ENCODE peak calls at places on chromosomes 3 and 15, in seven cellular contexts. N, V, Z, Y, W, I and R are unnamed samples.

GRCh38 chr3:171354706-171355582 is 105.3 kb downstream of the TNIK start:
- DNase-seq in N (no peak), V (no peak), Z (no peak), Y (no peak), W (no peak), I (no peak), R (no peak)

GRCh38 chr3:126959144-126959920 is 23.6 kb upstream of the PLXNA1 start:
- DNase-seq in N (no peak), V (no peak), Z (no peak), Y (peak; percentile 7), W (no peak), I (no peak), R (no peak)

GRCh38 chr15:66578286-66578875 is 12.6 kb upstream of the LCTL start:
- DNase-seq in N (peak; percentile 38), V (no peak), Z (no peak), Y (no peak), W (no peak), I (peak; percentile 76), R (no peak)

GRCh38 chr3:51955175-51955892 is at the start of gene GPR62:
- DNase-seq in N (no peak), V (no peak), Z (no peak), Y (no peak), W (no peak), I (no peak), R (no peak)

GRCh38 chr15:88606437-88606794 is 14.7 kb upstream of the AEN start:
- DNase-seq in N (no peak), V (no peak), Z (no peak), Y (no peak), W (no peak), I (no peak), R (peak; percentile 69)

GRCh38 chr3:18837137-18837536 is 311.2 kb upstream of the KCNH8 start:
- DNase-seq in N (no peak), V (no peak), Z (no peak), Y (no peak), W (no peak), I (no peak), R (no peak)

GRCh38 chr3:108719178-108719577 is 38.0 kb downstream of the RETNLB start:
- DNase-seq in N (no peak), V (no peak), Z (no peak), Y (no peak), W (no peak), I (no peak), R (no peak)

GRCh38 chr3:36380171-36381031 is at the start of gene STAC:
- DNase-seq in N (no peak), V (no peak), Z (no peak), Y (no peak), W (no peak), I (peak; percentile 12), R (no peak)

GRCh38 chr15:98649996-98650870 is 1.9 kb downstream of the IGF1R start:
- DNase-seq in N (no peak), V (peak; percentile 33), Z (no peak), Y (peak; percentile 55), W (peak; percentile 61), I (no peak), R (no peak)

GRCh38 chr3:16200411-16200810 is 25.9 kb downstream of the GALNT15 start:
- DNase-seq in N (no peak), V (no peak), Z (no peak), Y (no peak), W (no peak), I (no peak), R (no peak)

GRCh38 chr3:43817825-43818224 is 127.1 kb downstream of the ABHD5 start:
- DNase-seq in N (no peak), V (no peak), Z (no peak), Y (no peak), W (no peak), I (no peak), R (no peak)

GRCh38 chr15:70094690-70095311 is 2.9 kb downstream of the TLE3 start:
- DNase-seq in N (no peak), V (no peak), Z (no peak), Y (no peak), W (no peak), I (peak; percentile 50), R (no peak)

GRCh38 chr3:100269410-100270217 is 8.8 kb downstream of the TBC1D23 start:
- DNase-seq in N (peak; percentile 44), V (no peak), Z (peak; percentile 90), Y (no peak), W (no peak), I (peak; percentile 76), R (no peak)

GRCh38 chr3:123294296-123294938 is 92.7 kb downstream of the SEC22A start:
- DNase-seq in N (no peak), V (no peak), Z (no peak), Y (no peak), W (no peak), I (no peak), R (no peak)